ENCODE peak calls at places on chromosome 13, in four cellular contexts. D, Y, R and V are unnamed samples.

GRCh38 chr13:94595006-94595942 is 678 bp downstream of the TGDS start:
- DNase-seq in Y (no peak), D (peak; percentile 30), R (no peak), V (peak; percentile 17)

GRCh38 chr13:32650705-32651311 is 64.6 kb downstream of the PDS5B start:
- DNase-seq in D (peak; percentile 75), Y (no peak), R (peak; percentile 47), V (peak; percentile 84)

GRCh38 chr13:77563110-77563509 is 27.6 kb downstream of the SCEL start:
- DNase-seq in Y (no peak), D (peak; percentile 17), R (no peak), V (peak; percentile 58)

GRCh38 chr13:98921786-98922185 is 56.1 kb downstream of the DOCK9 start:
- DNase-seq in Y (no peak), D (no peak), R (no peak), V (no peak)

GRCh38 chr13:30346789-30347167 is 39.4 kb upstream of the KATNAL1 start:
- DNase-seq in R (no peak), D (no peak), Y (no peak), V (no peak)

GRCh38 chr13:48214519-48215121 is 18.4 kb upstream of the ITM2B start:
- DNase-seq in R (no peak), D (no peak), Y (no peak), V (no peak)

GRCh38 chr13:29159871-29160270 is 339.7 kb downstream of the MTUS2 start:
- DNase-seq in R (no peak), Y (no peak), D (no peak), V (no peak)

GRCh38 chr13:113820813-113821651 is 42.8 kb downstream of the GAS6 start:
- DNase-seq in D (peak; percentile 99), Y (no peak), R (peak; percentile 93), V (peak; percentile 92)

GRCh38 chr13:98517576-98518310 is 59.2 kb downstream of the STK24 start:
- DNase-seq in R (no peak), Y (no peak), D (no peak), V (no peak)

GRCh38 chr13:53189162-53189561 is 160.5 kb downstream of the OLFM4 start:
- DNase-seq in D (no peak), Y (no peak), R (no peak), V (no peak)

GRCh38 chr13:19782049-19782726 is 557 bp downstream of the PSPC1 start:
- DNase-seq in R (no peak), Y (peak; percentile 83), D (peak; percentile 45), V (peak; percentile 56)

GRCh38 chr13:28527629-28528028 is 32.7 kb upstream of the FLT1 start:
- DNase-seq in R (no peak), D (no peak), Y (peak; percentile 69), V (no peak)

GRCh38 chr13:34654682-34655081 is 287.4 kb upstream of the NBEA start:
- DNase-seq in D (no peak), R (no peak), Y (no peak), V (no peak)

GRCh38 chr13:77323858-77324257 is 3.0 kb downstream of the MYCBP2 start:
- DNase-seq in R (no peak), Y (no peak), D (no peak), V (no peak)

GRCh38 chr13:44140146-44140545 is 233.5 kb upstream of the SERP2 start:
- DNase-seq in D (no peak), Y (no peak), R (no peak), V (no peak)

GRCh38 chr13:114261328-114261965 is 20.0 kb upstream of the UPF3A start:
- DNase-seq in Y (no peak), D (no peak), R (no peak), V (no peak)

GRCh38 chr13:30423891-30424290 is 1.6 kb downstream of the UBE2L5 start:
- DNase-seq in Y (no peak), D (no peak), R (no peak), V (no peak)

GRCh38 chr13:112831196-112831595 is 137.8 kb upstream of the MCF2L start:
- DNase-seq in D (no peak), Y (no peak), R (no peak), V (no peak)

GRCh38 chr13:50676602-50677001 is 166.9 kb downstream of the DLEU7 start:
- DNase-seq in Y (no peak), D (peak; percentile 44), R (no peak), V (peak; percentile 52)

GRCh38 chr13:25288966-25289365 is 1.7 kb upstream of the MTMR6 start:
- DNase-seq in D (no peak), Y (no peak), R (no peak), V (no peak)

GRCh38 chr13:40568672-40569350 is 97.6 kb downstream of the FOXO1 start:
- DNase-seq in R (no peak), D (no peak), Y (no peak), V (peak; percentile 45)

GRCh38 chr13:49116873-49117272 is 103.3 kb upstream of the MLNR start:
- DNase-seq in R (no peak), D (no peak), Y (no peak), V (no peak)

GRCh38 chr13:52842440-52842839 is 6.0 kb downstream of the PCDH8 start:
- DNase-seq in D (no peak), R (no peak), Y (no peak), V (no peak)

GRCh38 chr13:52659340-52659739 is 6.7 kb downstream of the SUGT1 start:
- DNase-seq in D (no peak), Y (no peak), R (no peak), V (no peak)

GRCh38 chr13:97878421-97879375 is 74.8 kb upstream of the IPO5 start:
- DNase-seq in R (no peak), Y (no peak), D (peak; percentile 34), V (no peak)

GRCh38 chr13:76764429-76764828 is 121.8 kb downstream of the KCTD12 start:
- DNase-seq in R (no peak), Y (peak; percentile 63), D (peak; percentile 10), V (peak; percentile 90)

GRCh38 chr13:75704194-75704941 is 68.2 kb downstream of the LMO7 start:
- DNase-seq in Y (no peak), D (peak; percentile 85), R (no peak), V (peak; percentile 47)

GRCh38 chr13:49410006-49410405 is 33.9 kb downstream of the CAB39L start:
- DNase-seq in D (no peak), Y (no peak), R (peak; percentile 9), V (no peak)

GRCh38 chr13:42684226-42684625 is 97.2 kb upstream of the FAM216B start:
- DNase-seq in R (no peak), Y (no peak), D (no peak), V (no peak)

GRCh38 chr13:26499209-26499601 is 58.3 kb upstream of the WASF3 start:
- DNase-seq in D (no peak), Y (no peak), R (no peak), V (no peak)
- TF ChIP-seq CTCF in D (no peak), Y (no peak), R (no peak), V (no peak)

DNA sequence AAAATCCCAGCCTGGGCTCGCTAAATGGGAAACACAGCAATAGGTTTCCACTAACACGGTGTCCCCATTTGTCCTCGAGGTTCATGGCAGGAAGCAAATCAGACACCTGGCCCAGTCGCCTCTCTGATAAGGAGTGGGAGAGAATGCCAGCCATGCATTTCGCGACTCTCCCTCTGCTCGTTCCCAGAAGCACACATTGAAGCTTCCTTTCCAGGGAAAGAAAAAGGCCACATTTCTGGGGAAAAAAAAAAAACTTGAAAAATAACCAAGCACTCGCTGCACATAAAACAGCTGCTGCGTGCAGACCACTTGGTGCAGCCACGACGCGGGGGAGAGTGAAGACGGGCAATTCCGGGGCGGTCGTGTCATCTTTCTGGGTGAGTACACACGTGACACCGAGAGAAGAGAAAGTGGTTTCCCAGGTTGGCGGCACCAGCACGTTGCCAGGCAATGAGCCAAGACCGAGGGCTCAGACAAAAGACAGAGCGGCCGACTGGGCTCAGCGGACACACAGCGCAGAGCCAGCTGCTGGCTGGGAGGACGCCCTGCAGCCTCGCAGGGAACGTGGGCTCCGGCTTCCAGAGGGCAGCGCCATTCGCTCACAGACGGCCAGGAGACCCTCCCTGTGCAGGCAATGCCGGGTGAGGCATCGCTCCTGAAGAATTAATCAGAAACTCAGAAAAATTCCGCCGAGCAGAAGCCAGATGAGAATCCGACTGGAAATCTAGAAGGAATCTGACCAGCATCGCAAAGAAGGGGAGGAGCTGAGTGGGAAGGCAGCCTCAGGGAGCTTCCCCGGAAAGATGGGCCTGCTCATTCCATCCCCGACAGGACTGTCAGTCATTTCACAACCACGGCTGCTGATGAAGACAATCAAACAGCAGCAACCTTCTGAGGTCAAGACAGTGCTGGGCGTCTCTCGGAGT is 83.2 kb upstream of the IRS2 start:
- DNase-seq in Y (peak; percentile 86), D (peak; percentile 44), R (peak; percentile 52), V (peak; percentile 85)
- H3K4me3 ChIP-seq in Y (peak overlapping the region; percentile 42), D (peak overlapping the region; percentile 22), R (no peak overlapping the region), V (peak overlapping the region; percentile 43)

DNA sequence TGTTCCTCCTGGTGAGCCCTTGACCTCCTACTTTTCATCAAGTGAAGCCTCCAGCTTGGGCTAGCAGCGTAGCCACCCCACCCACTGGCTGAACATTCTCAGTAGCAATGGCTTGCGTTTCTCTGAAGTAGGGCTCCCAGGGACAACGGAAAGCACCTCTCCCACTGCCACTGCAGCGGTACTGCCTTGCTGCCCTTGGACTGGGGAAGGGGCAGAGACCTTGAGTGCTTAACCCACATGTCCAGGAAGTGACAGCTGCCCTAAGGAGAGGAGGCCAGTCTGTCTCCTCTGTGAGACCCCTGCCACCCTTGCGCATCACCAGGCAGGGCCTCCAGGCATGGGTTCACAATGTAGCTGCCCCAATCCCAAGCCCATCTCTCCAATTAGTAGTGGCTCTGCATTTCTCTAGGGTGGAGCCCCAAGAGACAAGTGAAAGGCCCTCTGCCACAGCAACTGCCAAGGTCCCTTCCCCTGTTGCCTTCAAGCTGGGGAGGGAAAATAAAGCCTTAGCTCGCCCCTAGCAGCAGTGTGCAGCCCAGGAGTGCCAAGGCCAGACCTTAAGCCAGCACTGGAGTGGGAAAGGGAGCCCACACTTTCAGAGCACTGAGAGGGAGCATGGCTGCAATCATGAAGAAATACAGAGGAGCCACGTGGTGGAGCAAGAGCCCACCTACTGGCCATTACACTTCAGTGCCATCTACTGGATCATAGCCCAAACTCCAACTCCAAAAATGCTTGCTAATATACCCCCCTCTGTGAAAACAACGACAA is 175.9 kb upstream of the TRPC4 start:
- DNase-seq in R (peak; percentile 17), Y (no peak), D (peak; percentile 33), V (peak; percentile 71)
- TF ChIP-seq CTCF in R (peak; percentile 68), Y (no peak), D (peak; percentile 61), V (peak; percentile 77)

GRCh38 chr13:79722885-79723445 is 242.0 kb downstream of the NDFIP2 start:
- DNase-seq in D (no peak), R (no peak), Y (no peak), V (no peak)
- H3K4me3 ChIP-seq in D (no peak overlapping the region), R (no peak overlapping the region), Y (no peak overlapping the region), V (no peak overlapping the region)

DNA sequence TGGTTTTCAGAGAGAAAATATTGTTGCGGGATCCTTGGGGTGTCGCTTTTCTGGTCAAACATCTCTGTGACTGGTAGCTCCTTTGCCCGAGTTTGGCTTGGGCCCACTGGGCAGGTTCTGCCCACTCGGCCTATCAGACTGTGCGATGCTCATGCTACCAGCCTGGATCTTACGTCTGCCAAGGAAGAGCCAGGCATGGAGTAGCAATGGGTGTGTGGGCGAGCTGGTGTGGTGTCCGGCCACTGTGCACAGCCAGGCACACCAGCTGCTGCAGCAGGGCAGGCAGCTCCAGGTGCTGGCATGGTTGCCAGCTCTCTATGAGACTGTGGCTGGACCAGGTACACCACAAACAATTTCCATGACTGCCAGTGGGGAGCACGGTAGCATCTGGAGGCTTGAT is 1351.8 kb upstream of the PCDH20 start:
- DNase-seq in Y (no peak), D (no peak), R (no peak), V (no peak)
- TF ChIP-seq CTCF in Y (no peak), D (no peak), R (no peak), V (no peak)